ENCODE peak calls at places on chromosome 9, in six cellular contexts. One of them, this sample, is unnamed.

GRCh38 chr9:128203842-128204551 is 818 bp downstream of the DNM1 start:
- DNase-seq in MCF 10A: no peak
- DNase-seq in fibroblast of pulmonary artery: no peak
- DNase-seq in CD4-positive, alpha-beta T cell: no peak
- DNase-seq in hepatocyte: peak
- DNase-seq in tibial nerve: no peak
- DNase-seq in this sample: no peak

GRCh38 chr9:3716415-3716814 is 190.6 kb upstream of the RFX3 start:
- DNase-seq in MCF 10A: no peak
- DNase-seq in fibroblast of pulmonary artery: peak
- DNase-seq in CD4-positive, alpha-beta T cell: no peak
- DNase-seq in hepatocyte: no peak
- DNase-seq in tibial nerve: no peak
- DNase-seq in this sample: no peak

GRCh38 chr9:75239176-75239575 is 150.9 kb downstream of the OSTF1 start:
- DNase-seq in MCF 10A: peak
- DNase-seq in fibroblast of pulmonary artery: peak
- DNase-seq in CD4-positive, alpha-beta T cell: no peak
- DNase-seq in hepatocyte: peak
- DNase-seq in tibial nerve: no peak
- DNase-seq in this sample: no peak

GRCh38 chr9:89606567-89607311 is 1.9 kb downstream of the GADD45G start:
- DNase-seq in MCF 10A: peak
- DNase-seq in fibroblast of pulmonary artery: peak
- DNase-seq in CD4-positive, alpha-beta T cell: no peak
- DNase-seq in hepatocyte: peak
- DNase-seq in tibial nerve: no peak
- DNase-seq in this sample: no peak

GRCh38 chr9:89811896-89812450 is 207.2 kb downstream of the GADD45G start:
- DNase-seq in MCF 10A: no peak
- DNase-seq in fibroblast of pulmonary artery: no peak
- DNase-seq in CD4-positive, alpha-beta T cell: no peak
- DNase-seq in hepatocyte: no peak
- DNase-seq in tibial nerve: no peak
- DNase-seq in this sample: no peak

GRCh38 chr9:112366591-112366990 is 13.3 kb upstream of the HSDL2 start:
- DNase-seq in MCF 10A: no peak
- DNase-seq in fibroblast of pulmonary artery: no peak
- DNase-seq in CD4-positive, alpha-beta T cell: no peak
- DNase-seq in hepatocyte: no peak
- DNase-seq in tibial nerve: no peak
- DNase-seq in this sample: no peak

GRCh38 chr9:123997665-123998277 is 13.8 kb upstream of the LHX2 start:
- DNase-seq in MCF 10A: peak
- DNase-seq in fibroblast of pulmonary artery: peak
- DNase-seq in CD4-positive, alpha-beta T cell: no peak
- DNase-seq in hepatocyte: no peak
- DNase-seq in tibial nerve: peak
- DNase-seq in this sample: peak

GRCh38 chr9:89425024-89425805 is 72.7 kb downstream of the SEMA4D start:
- DNase-seq in MCF 10A: no peak
- DNase-seq in fibroblast of pulmonary artery: no peak
- DNase-seq in CD4-positive, alpha-beta T cell: no peak
- DNase-seq in hepatocyte: no peak
- DNase-seq in tibial nerve: no peak
- DNase-seq in this sample: no peak

GRCh38 chr9:37952731-37953130 is 48.8 kb upstream of the SLC25A51 start:
- DNase-seq in MCF 10A: peak
- DNase-seq in fibroblast of pulmonary artery: peak
- DNase-seq in CD4-positive, alpha-beta T cell: no peak
- DNase-seq in hepatocyte: no peak
- DNase-seq in tibial nerve: no peak
- DNase-seq in this sample: no peak

GRCh38 chr9:116193636-116194035 is 40.0 kb downstream of the PAPPA start:
- DNase-seq in MCF 10A: peak
- DNase-seq in fibroblast of pulmonary artery: peak
- DNase-seq in CD4-positive, alpha-beta T cell: no peak
- DNase-seq in hepatocyte: no peak
- DNase-seq in tibial nerve: no peak
- DNase-seq in this sample: no peak

GRCh38 chr9:130448035-130448624 is 3.4 kb downstream of the ASS1 start:
- DNase-seq in MCF 10A: peak
- DNase-seq in fibroblast of pulmonary artery: peak
- DNase-seq in CD4-positive, alpha-beta T cell: no peak
- DNase-seq in hepatocyte: no peak
- DNase-seq in tibial nerve: no peak
- DNase-seq in this sample: no peak

GRCh38 chr9:92493741-92494387 is 11.6 kb upstream of the ASPN start:
- DNase-seq in MCF 10A: no peak
- DNase-seq in fibroblast of pulmonary artery: no peak
- DNase-seq in CD4-positive, alpha-beta T cell: no peak
- DNase-seq in hepatocyte: no peak
- DNase-seq in tibial nerve: no peak
- DNase-seq in this sample: no peak

GRCh38 chr9:131179561-131180219 is 54.3 kb downstream of the NUP214 start:
- DNase-seq in MCF 10A: no peak
- DNase-seq in fibroblast of pulmonary artery: peak
- DNase-seq in CD4-positive, alpha-beta T cell: no peak
- DNase-seq in hepatocyte: no peak
- DNase-seq in tibial nerve: no peak
- DNase-seq in this sample: no peak

GRCh38 chr9:13173553-13173952 is 105.9 kb downstream of the MPDZ start:
- DNase-seq in MCF 10A: no peak
- DNase-seq in fibroblast of pulmonary artery: no peak
- DNase-seq in CD4-positive, alpha-beta T cell: no peak
- DNase-seq in hepatocyte: no peak
- DNase-seq in tibial nerve: no peak
- DNase-seq in this sample: no peak

GRCh38 chr9:87551692-87552303 is 54.1 kb downstream of the DAPK1 start:
- DNase-seq in MCF 10A: no peak
- DNase-seq in fibroblast of pulmonary artery: no peak
- DNase-seq in CD4-positive, alpha-beta T cell: no peak
- DNase-seq in hepatocyte: no peak
- DNase-seq in tibial nerve: no peak
- DNase-seq in this sample: no peak

GRCh38 chr9:129362287-129363098 is 184.4 kb upstream of the IER5L start:
- DNase-seq in MCF 10A: no peak
- DNase-seq in fibroblast of pulmonary artery: no peak
- DNase-seq in CD4-positive, alpha-beta T cell: no peak
- DNase-seq in hepatocyte: peak
- DNase-seq in tibial nerve: no peak
- DNase-seq in this sample: no peak

GRCh38 chr9:14296462-14296861 is 17.5 kb downstream of the NFIB start:
- DNase-seq in MCF 10A: peak
- DNase-seq in fibroblast of pulmonary artery: no peak
- DNase-seq in CD4-positive, alpha-beta T cell: no peak
- DNase-seq in hepatocyte: no peak
- DNase-seq in tibial nerve: no peak
- DNase-seq in this sample: no peak

GRCh38 chr9:127557998-127558546 is 54.0 kb upstream of the STXBP1 start:
- DNase-seq in MCF 10A: no peak
- DNase-seq in fibroblast of pulmonary artery: no peak
- DNase-seq in CD4-positive, alpha-beta T cell: no peak
- DNase-seq in hepatocyte: no peak
- DNase-seq in tibial nerve: no peak
- DNase-seq in this sample: no peak

GRCh38 chr9:5846501-5846921 is 13.6 kb upstream of the ERMP1 start:
- DNase-seq in MCF 10A: peak
- DNase-seq in fibroblast of pulmonary artery: peak
- DNase-seq in CD4-positive, alpha-beta T cell: no peak
- DNase-seq in hepatocyte: no peak
- DNase-seq in tibial nerve: no peak
- DNase-seq in this sample: no peak

GRCh38 chr9:13378171-13378570 is 98.7 kb upstream of the MPDZ start:
- DNase-seq in MCF 10A: no peak
- DNase-seq in fibroblast of pulmonary artery: peak
- DNase-seq in CD4-positive, alpha-beta T cell: no peak
- DNase-seq in hepatocyte: no peak
- DNase-seq in tibial nerve: no peak
- DNase-seq in this sample: no peak

GRCh38 chr9:136095495-136096058 is 488 bp upstream of the NACC2 start:
- DNase-seq in MCF 10A: no peak
- DNase-seq in fibroblast of pulmonary artery: peak
- DNase-seq in CD4-positive, alpha-beta T cell: no peak
- DNase-seq in hepatocyte: peak
- DNase-seq in tibial nerve: no peak
- DNase-seq in this sample: no peak

GRCh38 chr9:105302728-105303127 is 58.3 kb downstream of the SLC44A1 start:
- DNase-seq in MCF 10A: no peak
- DNase-seq in fibroblast of pulmonary artery: no peak
- DNase-seq in CD4-positive, alpha-beta T cell: no peak
- DNase-seq in hepatocyte: no peak
- DNase-seq in tibial nerve: no peak
- DNase-seq in this sample: no peak

GRCh38 chr9:117184173-117184572 is 230.7 kb downstream of the ASTN2 start:
- DNase-seq in MCF 10A: no peak
- DNase-seq in fibroblast of pulmonary artery: no peak
- DNase-seq in CD4-positive, alpha-beta T cell: no peak
- DNase-seq in hepatocyte: no peak
- DNase-seq in tibial nerve: no peak
- DNase-seq in this sample: no peak

GRCh38 chr9:127065592-127065991 is 56.8 kb downstream of the ANGPTL2 start:
- DNase-seq in MCF 10A: peak
- DNase-seq in fibroblast of pulmonary artery: peak
- DNase-seq in CD4-positive, alpha-beta T cell: no peak
- DNase-seq in hepatocyte: no peak
- DNase-seq in tibial nerve: no peak
- DNase-seq in this sample: no peak

GRCh38 chr9:131436865-131437271 is 43.0 kb downstream of the PRRC2B start:
- DNase-seq in MCF 10A: no peak
- DNase-seq in fibroblast of pulmonary artery: no peak
- DNase-seq in CD4-positive, alpha-beta T cell: no peak
- DNase-seq in hepatocyte: no peak
- DNase-seq in tibial nerve: no peak
- DNase-seq in this sample: no peak

GRCh38 chr9:117008461-117008860 is 321.4 kb downstream of the TRIM32 start:
- DNase-seq in MCF 10A: no peak
- DNase-seq in fibroblast of pulmonary artery: no peak
- DNase-seq in CD4-positive, alpha-beta T cell: no peak
- DNase-seq in hepatocyte: no peak
- DNase-seq in tibial nerve: no peak
- DNase-seq in this sample: no peak

GRCh38 chr9:123483191-123483803 is 127.3 kb downstream of the CRB2 start:
- DNase-seq in MCF 10A: no peak
- DNase-seq in fibroblast of pulmonary artery: no peak
- DNase-seq in CD4-positive, alpha-beta T cell: no peak
- DNase-seq in hepatocyte: no peak
- DNase-seq in tibial nerve: no peak
- DNase-seq in this sample: no peak

GRCh38 chr9:134642385-134643181 is 980 bp downstream of the COL5A1 start:
- DNase-seq in MCF 10A: no peak
- DNase-seq in fibroblast of pulmonary artery: peak
- DNase-seq in CD4-positive, alpha-beta T cell: no peak
- DNase-seq in hepatocyte: peak
- DNase-seq in tibial nerve: peak
- DNase-seq in this sample: peak
- TF ChIP-seq CTCF in MCF 10A: no peak
- TF ChIP-seq CTCF in fibroblast of pulmonary artery: peak
- TF ChIP-seq CTCF in CD4-positive, alpha-beta T cell: no peak
- TF ChIP-seq CTCF in hepatocyte: peak
- TF ChIP-seq CTCF in tibial nerve: peak
- TF ChIP-seq CTCF in this sample: no peak

DNA sequence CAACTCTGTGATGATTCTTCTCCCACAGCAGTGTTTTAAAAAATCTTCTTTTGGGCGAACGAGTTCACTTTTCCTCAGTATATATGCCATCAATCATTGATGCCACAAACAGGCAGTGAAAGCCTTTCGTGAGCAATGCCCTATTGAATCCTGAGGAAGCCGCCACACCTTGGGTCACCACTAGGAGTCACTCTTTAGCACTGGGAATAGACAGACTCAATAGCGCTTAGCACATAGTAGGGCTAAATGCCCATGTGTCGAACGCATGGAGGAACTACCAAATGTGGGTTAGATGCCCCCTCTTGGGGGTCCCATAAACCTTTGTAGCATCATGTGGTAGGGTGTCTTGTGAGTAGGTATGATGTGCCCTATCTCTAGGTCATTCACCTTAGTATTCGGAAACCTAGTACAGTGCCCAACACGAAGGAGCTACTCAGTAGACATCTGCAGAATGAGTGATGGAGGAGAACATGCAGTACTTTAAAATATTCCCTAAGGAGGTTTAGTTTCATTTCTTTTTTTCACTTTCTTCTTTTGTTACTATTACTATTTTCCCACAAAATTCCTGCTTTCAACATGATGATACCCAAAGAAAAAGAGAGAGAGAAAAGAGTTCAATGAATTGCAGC is 603.7 kb downstream of the BNC2 start:
- DNase-seq in MCF 10A: peak
- DNase-seq in fibroblast of pulmonary artery: peak
- DNase-seq in CD4-positive, alpha-beta T cell: no peak
- DNase-seq in hepatocyte: no peak
- DNase-seq in tibial nerve: no peak
- DNase-seq in this sample: no peak
- TF ChIP-seq CTCF in MCF 10A: peak
- TF ChIP-seq CTCF in fibroblast of pulmonary artery: peak
- TF ChIP-seq CTCF in CD4-positive, alpha-beta T cell: no peak
- TF ChIP-seq CTCF in hepatocyte: peak
- TF ChIP-seq CTCF in tibial nerve: no peak
- TF ChIP-seq CTCF in this sample: no peak

GRCh38 chr9:2065704-2066103 is 50.6 kb downstream of the SMARCA2 start:
- DNase-seq in MCF 10A: no peak
- DNase-seq in fibroblast of pulmonary artery: no peak
- DNase-seq in CD4-positive, alpha-beta T cell: no peak
- DNase-seq in hepatocyte: no peak
- DNase-seq in tibial nerve: no peak
- DNase-seq in this sample: no peak

GRCh38 chr9:2066312-2067273 is 51.4 kb downstream of the SMARCA2 start:
- DNase-seq in MCF 10A: no peak
- DNase-seq in fibroblast of pulmonary artery: peak
- DNase-seq in CD4-positive, alpha-beta T cell: no peak
- DNase-seq in hepatocyte: peak
- DNase-seq in tibial nerve: no peak
- DNase-seq in this sample: no peak
- TF ChIP-seq CTCF in MCF 10A: no peak
- TF ChIP-seq CTCF in fibroblast of pulmonary artery: no peak
- TF ChIP-seq CTCF in CD4-positive, alpha-beta T cell: peak
- TF ChIP-seq CTCF in hepatocyte: peak
- TF ChIP-seq CTCF in tibial nerve: no peak
- TF ChIP-seq CTCF in this sample: no peak

GRCh38 chr9:72758944-72759343 is 193.9 kb downstream of the ALDH1A1 start:
- DNase-seq in MCF 10A: no peak
- DNase-seq in fibroblast of pulmonary artery: no peak
- DNase-seq in CD4-positive, alpha-beta T cell: no peak
- DNase-seq in hepatocyte: no peak
- DNase-seq in tibial nerve: no peak
- DNase-seq in this sample: no peak

GRCh38 chr9:72751541-72751940 is 201.3 kb downstream of the ALDH1A1 start:
- DNase-seq in MCF 10A: no peak
- DNase-seq in fibroblast of pulmonary artery: no peak
- DNase-seq in CD4-positive, alpha-beta T cell: no peak
- DNase-seq in hepatocyte: no peak
- DNase-seq in tibial nerve: no peak
- DNase-seq in this sample: no peak

GRCh38 chr9:72755836-72756235 is 197.0 kb downstream of the ALDH1A1 start:
- DNase-seq in MCF 10A: no peak
- DNase-seq in fibroblast of pulmonary artery: no peak
- DNase-seq in CD4-positive, alpha-beta T cell: no peak
- DNase-seq in hepatocyte: no peak
- DNase-seq in tibial nerve: no peak
- DNase-seq in this sample: no peak

GRCh38 chr9:72749276-72749675 is 203.6 kb downstream of the ALDH1A1 start:
- DNase-seq in MCF 10A: no peak
- DNase-seq in fibroblast of pulmonary artery: no peak
- DNase-seq in CD4-positive, alpha-beta T cell: no peak
- DNase-seq in hepatocyte: peak
- DNase-seq in tibial nerve: no peak
- DNase-seq in this sample: no peak

GRCh38 chr9:72753261-72753893 is 199.5 kb downstream of the ALDH1A1 start:
- DNase-seq in MCF 10A: peak
- DNase-seq in fibroblast of pulmonary artery: peak
- DNase-seq in CD4-positive, alpha-beta T cell: no peak
- DNase-seq in hepatocyte: peak
- DNase-seq in tibial nerve: no peak
- DNase-seq in this sample: no peak
- TF ChIP-seq CTCF in MCF 10A: peak
- TF ChIP-seq CTCF in fibroblast of pulmonary artery: peak
- TF ChIP-seq CTCF in CD4-positive, alpha-beta T cell: no peak
- TF ChIP-seq CTCF in hepatocyte: peak
- TF ChIP-seq CTCF in tibial nerve: peak
- TF ChIP-seq CTCF in this sample: no peak